ENCODE peak calls at places on chromosomes 7 and 10, in four cellular contexts. O is OCI-LY7, T is IMR-90, J is HCT116. C is an unnamed sample.

GRCh38 chr7:139544645-139545044 is 21.2 kb downstream of the CLEC2L start:
- DNase-seq in T (no peak), O (no peak), J (no peak), C (no peak)

GRCh38 chr10:3126741-3127342 is 45.7 kb downstream of the PITRM1 start:
- DNase-seq in O (no peak), J (no peak), T (no peak), C (peak)

GRCh38 chr10:43254199-43254730 is 12.6 kb downstream of the RASGEF1A start:
- DNase-seq in O (no peak), J (no peak), T (no peak), C (peak)

GRCh38 chr10:23610626-23611307 is 171.9 kb downstream of the OTUD1 start:
- DNase-seq in O (no peak), T (no peak), J (no peak), C (no peak)

GRCh38 chr10:74047304-74047703 is 49.4 kb downstream of the VCL start:
- DNase-seq in J (no peak), T (peak), O (no peak), C (no peak)

GRCh38 chr10:122674781-122675180 is 24.9 kb downstream of the C10orf120 start:
- DNase-seq in T (no peak), J (no peak), O (no peak), C (no peak)

GRCh38 chr10:103676851-103677417 is 178.4 kb downstream of the SH3PXD2A start:
- DNase-seq in O (no peak), J (no peak), T (peak), C (no peak)

GRCh38 chr7:23343806-23344500 is 44.8 kb downstream of the MALSU1 start:
- DNase-seq in J (no peak), T (peak), O (no peak), C (no peak)

GRCh38 chr10:44172883-44173557 is 211.9 kb downstream of the CXCL12 start:
- DNase-seq in J (no peak), T (no peak), O (no peak), C (no peak)

GRCh38 chr7:55144955-55145342 is 126.1 kb downstream of the EGFR start:
- DNase-seq in J (no peak), O (no peak), T (no peak), C (no peak)

GRCh38 chr10:78173360-78174020 is 139.8 kb downstream of the RPS24 start:
- DNase-seq in T (peak), O (no peak), J (no peak), C (no peak)

GRCh38 chr10:131892817-131893675 is 7.8 kb upstream of the PPP2R2D start:
- DNase-seq in J (no peak), O (no peak), T (no peak), C (no peak)

GRCh38 chr7:100803398-100804161 is 23.7 kb downstream of the EPHB4 start:
- DNase-seq in J (no peak), T (peak), O (peak), C (peak)

GRCh38 chr10:33496096-33496495 is 161.6 kb upstream of the NRP1 start:
- DNase-seq in O (no peak), J (no peak), T (no peak), C (no peak)

GRCh38 chr10:33494694-33495093 is 160.2 kb upstream of the NRP1 start:
- DNase-seq in T (no peak), O (no peak), J (no peak), C (no peak)

GRCh38 chr10:33498354-33498753 is 163.9 kb upstream of the NRP1 start:
- DNase-seq in T (no peak), J (no peak), O (no peak), C (no peak)

GRCh38 chr10:33494000-33494399 is 159.5 kb upstream of the NRP1 start:
- DNase-seq in J (no peak), T (no peak), O (no peak), C (no peak)

GRCh38 chr10:33497338-33497737 is 162.9 kb upstream of the NRP1 start:
- DNase-seq in O (no peak), J (no peak), T (no peak), C (no peak)
- H2AFZ ChIP-seq in O (no peak), J (no peak), T (no peak), C (no peak)

DNA sequence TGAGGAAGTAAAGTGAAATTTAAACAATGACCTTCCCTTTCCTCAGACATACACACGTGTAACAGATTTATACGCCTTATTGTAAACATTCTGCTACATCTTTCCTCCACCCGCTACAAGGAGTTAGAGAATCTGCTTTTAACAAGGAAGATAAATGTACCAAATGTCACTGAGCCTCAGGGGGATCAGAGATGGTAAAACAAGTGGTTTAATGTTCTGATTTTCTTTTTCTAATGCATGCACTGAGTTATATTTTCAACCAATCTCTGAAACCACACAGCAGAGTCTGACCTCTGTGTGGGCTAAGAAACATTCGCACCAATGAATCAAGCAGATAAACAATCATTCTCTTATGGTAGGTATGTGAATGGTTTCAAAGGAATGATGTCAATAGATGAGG is 599.5 kb downstream of the ARL4A start:
- DNase-seq in T (no peak), J (no peak), O (no peak), C (no peak)
- H2AFZ ChIP-seq in T (no peak), J (no peak), O (no peak), C (no peak)

GRCh38 chr7:76372984-76373833 is 14.4 kb upstream of the YWHAG start:
- DNase-seq in O (no peak), J (no peak), T (peak), C (peak)
- H2AFZ ChIP-seq in O (no peak), J (peak), T (peak), C (no peak)

GRCh38 chr7:134589491-134589941 is 40.6 kb downstream of the AKR1B15 start:
- DNase-seq in T (peak), J (no peak), O (no peak), C (no peak)
- H2AFZ ChIP-seq in T (no peak), J (no peak), O (no peak), C (no peak)

DNA sequence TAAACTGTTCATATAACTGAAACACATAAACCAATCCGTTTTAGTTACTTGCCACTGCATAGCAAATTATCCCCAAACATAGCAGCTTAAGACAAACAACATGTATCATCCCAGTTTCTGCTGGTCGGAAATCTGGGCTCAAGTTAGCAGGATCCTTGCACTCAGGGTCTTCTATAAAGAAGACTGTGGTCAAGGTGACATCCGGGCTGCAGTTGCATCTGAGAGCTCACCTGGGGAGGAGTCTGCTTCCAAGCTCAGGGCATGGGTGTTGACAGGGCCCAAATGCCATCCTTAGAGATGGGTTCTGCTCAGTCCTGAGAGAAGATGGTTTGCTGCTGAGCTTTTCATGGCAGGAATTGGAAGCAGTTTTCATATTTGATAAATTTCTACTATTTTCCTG is 431.2 kb downstream of the PAXIP1 start:
- DNase-seq in O (no peak), J (no peak), T (no peak), C (no peak)
- H2AFZ ChIP-seq in O (no peak), J (no peak), T (no peak), C (no peak)

GRCh38 chr7:77442631-77443420 is 26.7 kb upstream of the GSAP start:
- DNase-seq in O (no peak), T (peak), J (no peak), C (no peak)
- H2AFZ ChIP-seq in O (no peak), T (no peak), J (peak), C (no peak)

DNA sequence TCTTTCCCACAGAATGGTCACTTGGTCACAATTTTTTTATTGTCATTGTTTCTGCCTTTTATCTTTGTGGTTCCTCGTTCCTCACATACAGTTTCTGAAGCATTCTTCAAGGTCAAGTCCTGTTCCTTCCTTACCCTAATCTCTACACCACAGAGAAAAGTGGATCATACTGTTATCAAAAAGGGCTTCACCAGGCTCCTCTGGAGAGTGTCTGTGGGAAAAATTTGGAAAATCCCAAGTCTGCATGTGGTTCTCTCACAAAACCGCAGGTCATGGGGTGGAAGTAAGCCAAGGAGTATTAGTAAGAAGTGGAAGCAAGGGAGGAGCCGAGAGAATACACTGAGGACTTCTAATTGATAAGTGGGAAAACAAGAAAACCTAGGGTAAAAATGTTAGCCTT is 31.5 kb downstream of the THNSL1 start:
- DNase-seq in O (no peak), J (no peak), T (peak), C (no peak)
- H2AFZ ChIP-seq in O (no peak), J (no peak), T (no peak), C (no peak)

GRCh38 chr7:128422037-128422436 is 12.3 kb upstream of the IMPDH1 start:
- DNase-seq in T (no peak), J (no peak), O (no peak), C (no peak)

GRCh38 chr7:128421384-128421783 is 11.6 kb upstream of the IMPDH1 start:
- DNase-seq in T (no peak), J (no peak), O (no peak), C (no peak)

GRCh38 chr7:128422856-128423255 is 13.1 kb upstream of the IMPDH1 start:
- DNase-seq in T (no peak), J (no peak), O (no peak), C (no peak)

GRCh38 chr7:128419262-128419661 is 9.5 kb upstream of the IMPDH1 start:
- DNase-seq in J (no peak), O (no peak), T (no peak), C (no peak)

GRCh38 chr7:128420773-128421172 is 11.0 kb upstream of the IMPDH1 start:
- DNase-seq in J (no peak), T (no peak), O (no peak), C (no peak)
- H2AFZ ChIP-seq in J (no peak), T (peak), O (no peak), C (no peak)

DNA sequence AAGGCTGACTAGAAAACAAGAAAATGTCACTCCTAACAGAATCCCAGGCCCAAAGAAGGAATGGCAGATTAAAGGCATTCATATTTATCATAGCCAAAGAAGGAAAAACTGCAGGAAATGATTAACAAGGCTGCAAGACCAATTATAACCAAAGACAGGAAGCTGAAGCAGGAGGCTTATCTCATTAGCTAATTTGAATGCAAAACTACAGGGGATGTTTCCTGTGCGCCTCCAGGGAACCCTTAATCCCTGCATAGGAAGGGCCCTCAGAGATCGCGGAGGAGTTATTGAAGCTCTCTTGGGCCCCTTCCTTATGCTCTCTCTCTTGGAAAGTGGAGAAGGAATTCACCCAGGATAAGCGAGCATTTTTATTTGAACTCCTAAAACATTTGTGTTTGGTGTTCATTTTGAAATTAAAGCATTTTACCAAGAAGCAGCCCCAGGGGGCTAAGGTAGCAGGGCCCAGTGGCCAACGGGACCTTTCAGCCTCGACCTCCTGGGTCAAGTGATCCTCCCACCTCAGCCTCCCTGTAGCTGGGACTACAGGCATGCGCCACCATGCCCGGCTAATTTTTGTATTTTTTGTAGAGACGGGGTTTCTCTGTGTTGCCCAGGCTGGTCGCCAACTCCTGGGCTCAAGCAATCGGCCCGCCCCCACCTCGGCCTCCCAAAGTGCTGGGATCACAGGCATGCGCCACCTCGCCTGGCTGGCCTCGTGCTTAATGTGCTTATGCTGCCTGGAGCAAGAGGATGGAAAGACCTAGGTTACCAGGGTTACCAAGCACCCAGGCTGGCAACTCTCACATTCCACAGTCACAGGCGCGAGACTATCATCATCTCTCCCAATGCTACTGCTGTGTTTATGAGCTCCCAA is 24.1 kb upstream of the PROSER2 start:
- DNase-seq in T (no peak), O (peak), J (no peak), C (no peak)
- H2AFZ ChIP-seq in T (no peak), O (peak), J (no peak), C (peak)

GRCh38 chr7:134357486-134357885 is 40.8 kb upstream of the SLC35B4 start:
- DNase-seq in O (peak), T (no peak), J (no peak), C (no peak)
- H2AFZ ChIP-seq in O (peak), T (no peak), J (peak), C (no peak)